ENCODE peak calls at places on chromosomes 5 and 9, in five cellular contexts. H, A, P, N and G are unnamed samples.
A peak's percentile ranks its signal among the peaks of the same experiment; 100 is the strongest.

GRCh38 chr5:24389968-24390367 is 254.8 kb downstream of the CDH10 start:
- DNase-seq in N (no peak), H (no peak), A (no peak), P (no peak), G (no peak)

GRCh38 chr5:25025836-25026235 is 381.1 kb upstream of the CDH10 start:
- DNase-seq in A (no peak), N (no peak), P (no peak), H (peak; percentile 43), G (no peak)

GRCh38 chr9:14071484-14071883 is 242.5 kb downstream of the NFIB start:
- DNase-seq in N (no peak), P (no peak), H (no peak), A (no peak), G (no peak)

GRCh38 chr5:21615195-21615765 is 1237.9 kb downstream of the CDH12 start:
- DNase-seq in A (no peak), P (no peak), N (no peak), H (no peak), G (no peak)

GRCh38 chr9:77063645-77064285 is 44.3 kb downstream of the FOXB2 start:
- DNase-seq in H (no peak), N (peak; percentile 57), A (no peak), P (no peak), G (no peak)

GRCh38 chr5:38780950-38781349 is 64.9 kb upstream of the OSMR start:
- DNase-seq in A (no peak), H (no peak), P (no peak), N (no peak), G (no peak)

GRCh38 chr5:114447084-114447773 is 85.4 kb downstream of the KCNN2 start:
- DNase-seq in N (no peak), H (no peak), P (no peak), A (no peak), G (peak; percentile 41)

GRCh38 chr5:32076699-32077695 is 97.1 kb downstream of the GOLPH3 start:
- DNase-seq in H (no peak), N (peak; percentile 28), P (no peak), A (peak; percentile 56), G (peak; percentile 62)

GRCh38 chr9:3969846-3970245 is 330.0 kb downstream of the GLIS3 start:
- DNase-seq in P (no peak), A (no peak), H (no peak), N (no peak), G (no peak)

GRCh38 chr5:24401767-24402166 is 243.0 kb downstream of the CDH10 start:
- DNase-seq in P (no peak), A (no peak), N (peak; percentile 46), H (no peak), G (no peak)

GRCh38 chr9:2040828-2041227 is 25.7 kb downstream of the SMARCA2 start:
- DNase-seq in H (no peak), A (no peak), N (no peak), P (no peak), G (no peak)

GRCh38 chr9:30944233-30944585 is 1440.2 kb upstream of the ACO1 start:
- DNase-seq in N (no peak), A (no peak), P (no peak), H (no peak), G (no peak)

GRCh38 chr9:18658764-18659705 is 185.1 kb downstream of the ADAMTSL1 start:
- DNase-seq in A (no peak), N (peak; percentile 27), H (no peak), P (no peak), G (no peak)